ENCODE peak calls at places on chromosomes 5 and 9, in ten cellular contexts. One of them, this sample, is unnamed.

GRCh38 chr5:166883016-166883415 is 1408.4 kb upstream of the WWC1 start:
- DNase-seq in prostate gland: no peak
- DNase-seq in esophagus muscularis mucosa: no peak
- DNase-seq in HL-60: no peak
- DNase-seq in vagina: no peak
- DNase-seq in transverse colon: no peak
- DNase-seq in Panc1: no peak
- DNase-seq in endothelial cell of umbilical vein: no peak
- DNase-seq in GM12878: no peak
- DNase-seq in SK-N-SH: no peak
- DNase-seq in this sample: peak

GRCh38 chr5:7589800-7590199 is 193.9 kb downstream of the ADCY2 start:
- DNase-seq in esophagus muscularis mucosa: no peak
- DNase-seq in SK-N-SH: no peak
- DNase-seq in endothelial cell of umbilical vein: no peak
- DNase-seq in GM12878: no peak
- DNase-seq in HL-60: no peak
- DNase-seq in Panc1: no peak
- DNase-seq in vagina: no peak
- DNase-seq in transverse colon: no peak
- DNase-seq in prostate gland: no peak
- DNase-seq in this sample: no peak

GRCh38 chr5:65364907-65365306 is 116.8 kb downstream of the ADAMTS6 start:
- DNase-seq in GM12878: no peak
- DNase-seq in prostate gland: no peak
- DNase-seq in SK-N-SH: no peak
- DNase-seq in endothelial cell of umbilical vein: no peak
- DNase-seq in HL-60: no peak
- DNase-seq in Panc1: peak
- DNase-seq in transverse colon: no peak
- DNase-seq in vagina: no peak
- DNase-seq in esophagus muscularis mucosa: no peak
- DNase-seq in this sample: no peak

GRCh38 chr9:122051401-122052346 is 41.4 kb downstream of the TTLL11 start:
- DNase-seq in Panc1: no peak
- DNase-seq in vagina: no peak
- DNase-seq in GM12878: peak
- DNase-seq in transverse colon: no peak
- DNase-seq in HL-60: no peak
- DNase-seq in endothelial cell of umbilical vein: no peak
- DNase-seq in esophagus muscularis mucosa: peak
- DNase-seq in SK-N-SH: no peak
- DNase-seq in prostate gland: no peak
- DNase-seq in this sample: no peak

GRCh38 chr9:20597862-20598261 is 24.4 kb downstream of the MLLT3 start:
- DNase-seq in prostate gland: no peak
- DNase-seq in endothelial cell of umbilical vein: no peak
- DNase-seq in GM12878: no peak
- DNase-seq in SK-N-SH: no peak
- DNase-seq in HL-60: no peak
- DNase-seq in esophagus muscularis mucosa: no peak
- DNase-seq in transverse colon: no peak
- DNase-seq in Panc1: no peak
- DNase-seq in vagina: no peak
- DNase-seq in this sample: no peak

GRCh38 chr5:129963359-129963758 is 59.1 kb downstream of the CHSY3 start:
- DNase-seq in transverse colon: no peak
- DNase-seq in esophagus muscularis mucosa: no peak
- DNase-seq in prostate gland: no peak
- DNase-seq in HL-60: no peak
- DNase-seq in endothelial cell of umbilical vein: peak
- DNase-seq in vagina: no peak
- DNase-seq in SK-N-SH: no peak
- DNase-seq in GM12878: no peak
- DNase-seq in Panc1: no peak
- DNase-seq in this sample: no peak

GRCh38 chr5:177233206-177233605 is 70.3 kb downstream of the RAB24 start:
- DNase-seq in transverse colon: no peak
- DNase-seq in HL-60: no peak
- DNase-seq in Panc1: no peak
- DNase-seq in vagina: no peak
- DNase-seq in SK-N-SH: no peak
- DNase-seq in prostate gland: no peak
- DNase-seq in esophagus muscularis mucosa: no peak
- DNase-seq in endothelial cell of umbilical vein: no peak
- DNase-seq in GM12878: no peak
- DNase-seq in this sample: no peak

GRCh38 chr5:56050566-56051292 is 56.0 kb upstream of the IL6ST start:
- DNase-seq in SK-N-SH: no peak
- DNase-seq in esophagus muscularis mucosa: no peak
- DNase-seq in endothelial cell of umbilical vein: peak
- DNase-seq in Panc1: no peak
- DNase-seq in GM12878: no peak
- DNase-seq in transverse colon: no peak
- DNase-seq in vagina: no peak
- DNase-seq in HL-60: no peak
- DNase-seq in prostate gland: no peak
- DNase-seq in this sample: peak

GRCh38 chr9:16318516-16319060 is 551.9 kb downstream of the BNC2 start:
- DNase-seq in prostate gland: no peak
- DNase-seq in transverse colon: no peak
- DNase-seq in endothelial cell of umbilical vein: no peak
- DNase-seq in GM12878: no peak
- DNase-seq in vagina: peak
- DNase-seq in Panc1: no peak
- DNase-seq in HL-60: no peak
- DNase-seq in SK-N-SH: no peak
- DNase-seq in esophagus muscularis mucosa: no peak
- DNase-seq in this sample: no peak

GRCh38 chr9:38488156-38488698 is 64.0 kb upstream of the IGFBPL1 start:
- DNase-seq in transverse colon: no peak
- DNase-seq in prostate gland: no peak
- DNase-seq in SK-N-SH: no peak
- DNase-seq in GM12878: no peak
- DNase-seq in Panc1: no peak
- DNase-seq in HL-60: no peak
- DNase-seq in vagina: no peak
- DNase-seq in esophagus muscularis mucosa: no peak
- DNase-seq in endothelial cell of umbilical vein: no peak
- DNase-seq in this sample: no peak

GRCh38 chr9:38486056-38486455 is 61.8 kb upstream of the IGFBPL1 start:
- DNase-seq in esophagus muscularis mucosa: no peak
- DNase-seq in HL-60: no peak
- DNase-seq in transverse colon: no peak
- DNase-seq in prostate gland: no peak
- DNase-seq in SK-N-SH: no peak
- DNase-seq in Panc1: no peak
- DNase-seq in vagina: no peak
- DNase-seq in endothelial cell of umbilical vein: peak
- DNase-seq in GM12878: no peak
- DNase-seq in this sample: no peak

GRCh38 chr9:38482918-38483592 is 58.8 kb upstream of the IGFBPL1 start:
- DNase-seq in HL-60: no peak
- DNase-seq in transverse colon: no peak
- DNase-seq in vagina: no peak
- DNase-seq in prostate gland: no peak
- DNase-seq in GM12878: no peak
- DNase-seq in Panc1: no peak
- DNase-seq in SK-N-SH: peak
- DNase-seq in endothelial cell of umbilical vein: no peak
- DNase-seq in esophagus muscularis mucosa: no peak
- DNase-seq in this sample: no peak

GRCh38 chr9:38486837-38487236 is 62.6 kb upstream of the IGFBPL1 start:
- DNase-seq in vagina: no peak
- DNase-seq in esophagus muscularis mucosa: no peak
- DNase-seq in endothelial cell of umbilical vein: no peak
- DNase-seq in SK-N-SH: no peak
- DNase-seq in prostate gland: no peak
- DNase-seq in HL-60: no peak
- DNase-seq in transverse colon: no peak
- DNase-seq in GM12878: no peak
- DNase-seq in Panc1: no peak
- DNase-seq in this sample: no peak

GRCh38 chr9:38484076-38484637 is 59.9 kb upstream of the IGFBPL1 start:
- DNase-seq in Panc1: no peak
- DNase-seq in esophagus muscularis mucosa: no peak
- DNase-seq in transverse colon: no peak
- DNase-seq in GM12878: no peak
- DNase-seq in prostate gland: no peak
- DNase-seq in vagina: no peak
- DNase-seq in SK-N-SH: no peak
- DNase-seq in endothelial cell of umbilical vein: no peak
- DNase-seq in HL-60: no peak
- DNase-seq in this sample: no peak
- H3K4me3 ChIP-seq in Panc1: no peak
- H3K4me3 ChIP-seq in esophagus muscularis mucosa: no peak
- H3K4me3 ChIP-seq in transverse colon: no peak
- H3K4me3 ChIP-seq in GM12878: no peak
- H3K4me3 ChIP-seq in prostate gland: no peak
- H3K4me3 ChIP-seq in vagina: no peak
- H3K4me3 ChIP-seq in SK-N-SH: no peak
- H3K4me3 ChIP-seq in endothelial cell of umbilical vein: no peak
- H3K4me3 ChIP-seq in HL-60: no peak
- H3K4me3 ChIP-seq in this sample: no peak

GRCh38 chr5:118558871-118559270 is 429.5 kb downstream of the DTWD2 start:
- DNase-seq in GM12878: no peak
- DNase-seq in prostate gland: no peak
- DNase-seq in esophagus muscularis mucosa: no peak
- DNase-seq in transverse colon: no peak
- DNase-seq in HL-60: no peak
- DNase-seq in SK-N-SH: no peak
- DNase-seq in Panc1: no peak
- DNase-seq in vagina: no peak
- DNase-seq in endothelial cell of umbilical vein: no peak
- DNase-seq in this sample: no peak
- TF ChIP-seq POLR2AphosphoS5 in GM12878: no peak
- TF ChIP-seq POLR2AphosphoS5 in prostate gland: no peak
- TF ChIP-seq POLR2AphosphoS5 in esophagus muscularis mucosa: no peak
- TF ChIP-seq POLR2AphosphoS5 in transverse colon: no peak
- TF ChIP-seq POLR2AphosphoS5 in HL-60: no peak
- TF ChIP-seq POLR2AphosphoS5 in SK-N-SH: no peak
- TF ChIP-seq POLR2AphosphoS5 in Panc1: no peak
- TF ChIP-seq POLR2AphosphoS5 in vagina: no peak
- TF ChIP-seq POLR2AphosphoS5 in endothelial cell of umbilical vein: no peak
- TF ChIP-seq POLR2AphosphoS5 in this sample: no peak

GRCh38 chr9:108489567-108489966 is 366.2 kb downstream of the ACTL7B start:
- DNase-seq in HL-60: no peak
- DNase-seq in GM12878: no peak
- DNase-seq in SK-N-SH: no peak
- DNase-seq in vagina: no peak
- DNase-seq in Panc1: no peak
- DNase-seq in prostate gland: no peak
- DNase-seq in esophagus muscularis mucosa: no peak
- DNase-seq in endothelial cell of umbilical vein: no peak
- DNase-seq in transverse colon: no peak
- DNase-seq in this sample: no peak

GRCh38 chr9:108486791-108487190 is 369.0 kb downstream of the ACTL7B start:
- DNase-seq in SK-N-SH: no peak
- DNase-seq in prostate gland: no peak
- DNase-seq in HL-60: no peak
- DNase-seq in endothelial cell of umbilical vein: no peak
- DNase-seq in Panc1: no peak
- DNase-seq in GM12878: no peak
- DNase-seq in vagina: no peak
- DNase-seq in esophagus muscularis mucosa: no peak
- DNase-seq in transverse colon: no peak
- DNase-seq in this sample: no peak

GRCh38 chr9:108479989-108480652 is 375.7 kb downstream of the ACTL7B start:
- DNase-seq in vagina: no peak
- DNase-seq in HL-60: no peak
- DNase-seq in esophagus muscularis mucosa: no peak
- DNase-seq in Panc1: no peak
- DNase-seq in prostate gland: no peak
- DNase-seq in SK-N-SH: no peak
- DNase-seq in endothelial cell of umbilical vein: no peak
- DNase-seq in GM12878: no peak
- DNase-seq in transverse colon: no peak
- DNase-seq in this sample: no peak

GRCh38 chr9:108483676-108484075 is 372.1 kb downstream of the ACTL7B start:
- DNase-seq in HL-60: no peak
- DNase-seq in vagina: no peak
- DNase-seq in prostate gland: no peak
- DNase-seq in transverse colon: no peak
- DNase-seq in endothelial cell of umbilical vein: no peak
- DNase-seq in GM12878: no peak
- DNase-seq in Panc1: no peak
- DNase-seq in esophagus muscularis mucosa: no peak
- DNase-seq in SK-N-SH: no peak
- DNase-seq in this sample: no peak

GRCh38 chr9:108484468-108484867 is 371.3 kb downstream of the ACTL7B start:
- DNase-seq in GM12878: no peak
- DNase-seq in transverse colon: no peak
- DNase-seq in vagina: no peak
- DNase-seq in HL-60: no peak
- DNase-seq in endothelial cell of umbilical vein: no peak
- DNase-seq in SK-N-SH: no peak
- DNase-seq in esophagus muscularis mucosa: no peak
- DNase-seq in prostate gland: no peak
- DNase-seq in Panc1: no peak
- DNase-seq in this sample: no peak
- H3K27ac ChIP-seq in GM12878: no peak
- H3K27ac ChIP-seq in transverse colon: no peak
- H3K27ac ChIP-seq in vagina: no peak
- H3K27ac ChIP-seq in HL-60: no peak
- H3K27ac ChIP-seq in endothelial cell of umbilical vein: no peak
- H3K27ac ChIP-seq in SK-N-SH: no peak
- H3K27ac ChIP-seq in esophagus muscularis mucosa: no peak
- H3K27ac ChIP-seq in prostate gland: no peak
- H3K27ac ChIP-seq in Panc1: no peak
- H3K27ac ChIP-seq in this sample: no peak

GRCh38 chr9:136178061-136178772 is 26.7 kb downstream of the LHX3 start:
- DNase-seq in prostate gland: no peak
- DNase-seq in HL-60: no peak
- DNase-seq in endothelial cell of umbilical vein: no peak
- DNase-seq in vagina: no peak
- DNase-seq in Panc1: no peak
- DNase-seq in GM12878: no peak
- DNase-seq in transverse colon: no peak
- DNase-seq in esophagus muscularis mucosa: no peak
- DNase-seq in SK-N-SH: peak
- DNase-seq in this sample: no peak

GRCh38 chr9:136177224-136177623 is 27.7 kb downstream of the LHX3 start:
- DNase-seq in GM12878: no peak
- DNase-seq in Panc1: no peak
- DNase-seq in prostate gland: peak
- DNase-seq in esophagus muscularis mucosa: no peak
- DNase-seq in HL-60: no peak
- DNase-seq in endothelial cell of umbilical vein: no peak
- DNase-seq in SK-N-SH: peak
- DNase-seq in transverse colon: no peak
- DNase-seq in vagina: no peak
- DNase-seq in this sample: no peak

GRCh38 chr9:136174779-136175744 is 29.9 kb downstream of the LHX3 start:
- DNase-seq in Panc1: no peak
- DNase-seq in transverse colon: no peak
- DNase-seq in SK-N-SH: no peak
- DNase-seq in endothelial cell of umbilical vein: no peak
- DNase-seq in prostate gland: no peak
- DNase-seq in HL-60: no peak
- DNase-seq in GM12878: no peak
- DNase-seq in vagina: no peak
- DNase-seq in esophagus muscularis mucosa: no peak
- DNase-seq in this sample: no peak

GRCh38 chr9:136173648-136174290 is 31.2 kb downstream of the LHX3 start:
- DNase-seq in prostate gland: no peak
- DNase-seq in HL-60: no peak
- DNase-seq in GM12878: no peak
- DNase-seq in transverse colon: no peak
- DNase-seq in SK-N-SH: no peak
- DNase-seq in endothelial cell of umbilical vein: no peak
- DNase-seq in Panc1: no peak
- DNase-seq in esophagus muscularis mucosa: no peak
- DNase-seq in vagina: no peak
- DNase-seq in this sample: no peak

GRCh38 chr9:136175745-136176290 is 29.1 kb downstream of the LHX3 start:
- DNase-seq in prostate gland: no peak
- DNase-seq in esophagus muscularis mucosa: no peak
- DNase-seq in SK-N-SH: no peak
- DNase-seq in vagina: no peak
- DNase-seq in endothelial cell of umbilical vein: no peak
- DNase-seq in transverse colon: no peak
- DNase-seq in GM12878: no peak
- DNase-seq in HL-60: no peak
- DNase-seq in Panc1: no peak
- DNase-seq in this sample: no peak
- H3K4me3 ChIP-seq in prostate gland: no peak
- H3K4me3 ChIP-seq in esophagus muscularis mucosa: no peak
- H3K4me3 ChIP-seq in SK-N-SH: no peak
- H3K4me3 ChIP-seq in vagina: no peak
- H3K4me3 ChIP-seq in endothelial cell of umbilical vein: no peak
- H3K4me3 ChIP-seq in transverse colon: no peak
- H3K4me3 ChIP-seq in GM12878: no peak
- H3K4me3 ChIP-seq in HL-60: no peak
- H3K4me3 ChIP-seq in Panc1: no peak
- H3K4me3 ChIP-seq in this sample: no peak